ENCODE peak calls at places on chromosomes 4 and X, in seven cellular contexts. I, H, Z, R, E, L and F are unnamed samples.

GRCh38 chrX:103716967-103717366 is 6.3 kb downstream of the TMEM31 start:
- DNase-seq in E (peak), I (no peak), R (no peak), H (peak), L (peak), Z (no peak), F (no peak)

GRCh38 chr4:13329963-13330362 is 154.2 kb downstream of the RAB28 start:
- DNase-seq in H (peak), R (no peak), I (no peak), E (no peak), Z (no peak), L (peak), F (no peak)

GRCh38 chr4:7328913-7329638 is 105.7 kb downstream of the PSAPL1 start:
- DNase-seq in I (peak), L (peak), R (no peak), H (peak), E (no peak), Z (no peak), F (no peak)

GRCh38 chrX:41541381-41541780 is 94.2 kb downstream of the NYX start:
- DNase-seq in I (no peak), R (no peak), H (no peak), E (no peak), L (peak), Z (no peak), F (no peak)

GRCh38 chr4:122117743-122118142 is 34.4 kb upstream of the BLTP1 start:
- DNase-seq in R (no peak), H (peak), I (no peak), L (peak), Z (no peak), E (no peak), F (no peak)

GRCh38 chr4:73585345-73585744 is 34.9 kb downstream of the RASSF6 start:
- DNase-seq in R (no peak), L (peak), H (no peak), I (no peak), Z (no peak), E (no peak), F (no peak)

GRCh38 chrX:40887476-40887875 is 152.1 kb upstream of the MED14 start:
- DNase-seq in Z (no peak), H (no peak), R (no peak), L (peak), I (no peak), E (no peak), F (no peak)

GRCh38 chr4:82293304-82293703 is 80.5 kb downstream of the HNRNPD start:
- DNase-seq in I (no peak), L (no peak), Z (no peak), E (no peak), H (no peak), R (peak), F (no peak)

GRCh38 chr4:80360900-80361299 is 25.4 kb downstream of the CFAP299 start:
- DNase-seq in Z (no peak), H (no peak), E (no peak), R (no peak), L (no peak), I (no peak), F (no peak)

GRCh38 chr4:40949701-40950100 is 199.9 kb downstream of the NSUN7 start:
- DNase-seq in Z (no peak), I (no peak), H (no peak), R (no peak), L (no peak), E (no peak), F (no peak)
- H3K9ac ChIP-seq in Z (no peak), I (no peak), H (no peak), R (no peak), L (no peak), E (no peak), F (no peak)

DNA sequence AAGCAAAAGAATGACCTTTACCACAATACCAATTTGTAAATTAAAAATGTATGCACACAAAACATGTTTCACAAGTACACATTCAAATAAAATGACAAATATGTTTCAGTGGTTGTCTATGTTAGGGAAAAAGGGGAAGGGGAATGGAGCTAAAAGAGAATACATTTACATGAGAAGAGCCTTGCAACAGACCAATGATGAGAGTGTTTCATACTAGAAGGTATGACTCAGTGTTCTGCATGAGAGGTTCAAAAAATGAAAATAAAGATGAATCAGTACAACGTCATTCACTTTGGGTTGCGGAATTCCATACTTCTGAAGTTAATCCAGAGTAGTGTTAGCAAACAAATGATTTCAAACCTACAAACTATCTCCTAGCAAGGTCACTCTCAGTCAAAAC is 51.7 kb downstream of the RPGR start:
- DNase-seq in I (no peak), Z (no peak), R (no peak), H (peak), L (peak), E (no peak), F (no peak)
- H3K9ac ChIP-seq in I (no peak), Z (no peak), R (no peak), H (peak), L (peak), E (no peak), F (no peak)

DNA sequence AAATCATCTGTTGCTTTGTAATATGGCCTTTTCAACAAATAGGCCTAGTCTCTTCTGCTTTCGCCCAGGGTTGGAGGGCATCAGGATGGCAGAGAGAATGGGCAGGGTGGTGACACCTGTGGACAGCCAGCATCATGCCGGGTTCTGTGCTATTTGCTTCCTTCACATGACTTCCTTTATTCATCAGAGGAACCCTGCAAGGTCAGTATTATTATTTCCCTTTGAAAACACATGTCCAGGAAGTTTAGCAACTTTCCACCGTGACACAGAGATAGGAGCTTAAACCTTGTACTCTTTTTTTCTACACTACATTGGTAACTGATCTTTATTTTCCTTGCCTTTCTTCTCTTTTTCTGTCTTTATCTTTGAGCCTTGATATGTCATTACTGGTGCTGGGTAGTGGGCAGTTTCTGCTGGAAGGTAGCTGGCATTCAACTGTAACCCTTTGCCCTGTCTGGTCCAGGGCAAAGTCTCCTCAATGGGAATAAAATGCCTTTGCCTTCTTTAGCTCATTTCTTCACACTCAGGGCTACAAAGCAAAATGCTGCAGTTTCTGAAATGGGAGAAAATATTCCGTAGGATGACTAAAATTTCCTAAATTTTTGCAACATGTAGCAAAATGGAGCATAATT is 5.0 kb upstream of the MGST2 start:
- DNase-seq in H (no peak), Z (no peak), I (no peak), R (no peak), E (no peak), L (no peak), F (no peak)
- H3K9ac ChIP-seq in H (no peak), Z (no peak), I (no peak), R (no peak), E (no peak), L (no peak), F (no peak)

DNA sequence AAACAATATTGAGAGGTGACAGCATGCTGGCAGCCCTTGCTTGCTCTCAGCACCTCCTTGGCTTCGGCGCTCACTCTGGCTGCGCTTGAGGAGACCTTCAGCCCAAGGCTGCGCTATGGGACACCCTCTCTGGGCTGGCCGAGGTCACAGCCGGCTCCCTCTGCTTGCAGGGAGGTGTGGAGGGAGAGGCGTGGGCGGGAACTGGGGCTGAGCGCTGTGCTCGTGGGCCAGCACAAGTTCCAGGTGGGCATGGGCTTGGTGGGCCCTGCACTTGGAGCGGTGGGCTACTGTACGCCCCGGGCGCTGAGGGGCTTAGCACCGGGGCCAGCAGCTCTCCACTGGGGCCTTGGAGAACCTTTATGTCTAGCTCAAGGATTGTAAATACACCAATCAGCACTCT is 1613.8 kb upstream of the IGFBP7 start:
- DNase-seq in I (no peak), Z (no peak), E (no peak), L (no peak), R (no peak), H (no peak), F (no peak)
- H3K9ac ChIP-seq in I (no peak), Z (no peak), E (no peak), L (no peak), R (no peak), H (no peak), F (no peak)

DNA sequence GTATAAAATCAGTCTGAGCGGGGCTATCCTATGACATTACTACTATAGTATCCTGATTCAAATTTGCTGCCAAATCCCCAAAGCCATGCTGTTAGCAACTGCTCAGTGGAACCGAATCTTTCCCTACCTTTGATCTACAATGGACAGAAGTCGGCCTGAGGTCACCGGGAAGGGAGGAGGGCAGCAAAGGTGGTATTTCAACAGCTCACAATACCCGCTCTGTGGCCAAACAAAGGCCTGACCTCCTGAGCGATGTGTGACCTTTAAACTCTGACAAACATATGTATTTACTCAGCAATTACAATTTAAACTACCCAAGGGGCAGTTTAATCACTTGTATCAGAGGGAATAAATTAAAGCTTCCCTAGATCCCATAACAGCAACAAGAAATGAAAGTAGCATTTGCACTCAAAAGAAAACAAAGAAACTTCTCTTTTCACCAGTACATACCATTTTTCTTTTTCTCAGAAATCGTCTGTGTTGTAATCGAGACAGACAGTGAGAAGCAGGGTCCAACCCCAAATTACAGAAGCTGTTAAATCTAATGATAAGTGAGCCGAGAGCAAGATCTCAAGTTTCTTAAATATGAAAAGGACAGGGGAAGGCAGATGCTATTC is 11.6 kb upstream of the TMEM128 start:
- DNase-seq in L (peak), Z (no peak), R (no peak), I (no peak), H (no peak), E (no peak), F (no peak)
- H3K9ac ChIP-seq in L (peak), Z (no peak), R (no peak), I (no peak), H (peak), E (no peak), F (no peak)